ENCODE peak calls at places on chromosomes 1 and 21, in five cellular contexts. S is breast epithelium, Y is IMR-90, T is adrenal gland, N is HCT116. O is an unnamed sample.

GRCh38 chr1:147389532-147390184 is 147.2 kb downstream of the CHD1L start:
- DNase-seq in Y (peak), T (no peak), N (peak), S (no peak), O (peak)

GRCh38 chr1:72845342-72845741 is 563.0 kb upstream of the NEGR1 start:
- DNase-seq in Y (no peak), N (no peak), T (no peak), S (no peak), O (no peak)

GRCh38 chr1:100575406-100575805 is 37.5 kb downstream of the GPR88 start:
- DNase-seq in S (no peak), T (no peak), N (no peak), Y (no peak), O (no peak)

GRCh38 chr1:203402609-203403337 is 51.9 kb upstream of the FMOD start:
- DNase-seq in S (no peak), T (no peak), N (no peak), Y (peak), O (peak)

GRCh38 chr1:228459091-228459993 is 27.8 kb upstream of the RNF187 start:
- DNase-seq in S (no peak), T (peak), N (peak), Y (peak), O (no peak)

GRCh38 chr21:32459972-32460371 is 47.5 kb downstream of the EVA1C start:
- DNase-seq in Y (peak), S (no peak), T (no peak), N (no peak), O (no peak)

GRCh38 chr1:245685111-245685810 is 530.5 kb downstream of the KIF26B start:
- DNase-seq in Y (no peak), N (no peak), S (no peak), T (no peak), O (no peak)

GRCh38 chr1:62991152-62991551 is 207.2 kb downstream of the ATG4C start:
- DNase-seq in Y (no peak), N (no peak), T (no peak), S (no peak), O (no peak)

GRCh38 chr1:169089776-169090175 is 16.7 kb upstream of the ATP1B1 start:
- DNase-seq in N (no peak), Y (no peak), T (no peak), S (no peak), O (no peak)

GRCh38 chr1:147111381-147112130 is 60.7 kb downstream of the PRKAB2 start:
- DNase-seq in Y (no peak), S (no peak), T (no peak), N (no peak), O (no peak)

GRCh38 chr1:230854423-230854822 is 13.9 kb downstream of the C1orf198 start:
- DNase-seq in N (no peak), Y (no peak), S (no peak), T (no peak), O (no peak)

GRCh38 chr21:45992311-45993209 is 11.0 kb downstream of the COL6A1 start:
- DNase-seq in N (no peak), Y (no peak), S (peak), T (peak), O (no peak)

GRCh38 chr21:36113647-36114428 is 21.0 kb upstream of the CBR3 start:
- DNase-seq in T (no peak), S (peak), N (no peak), Y (no peak), O (no peak)

GRCh38 chr1:112444269-112444668 is 48.3 kb downstream of the CTTNBP2NL start:
- DNase-seq in T (no peak), Y (peak), N (no peak), S (no peak), O (no peak)

GRCh38 chr1:28173980-28174297 is 2.6 kb downstream of the PTAFR start:
- DNase-seq in S (no peak), T (no peak), Y (peak), N (no peak), O (no peak)

GRCh38 chr1:187928288-187928687 is 1099.5 kb downstream of the PLA2G4A start:
- DNase-seq in T (no peak), Y (peak), N (peak), S (no peak), O (peak)

GRCh38 chr1:114250683-114251572 is 97.3 kb upstream of the SYT6 start:
- DNase-seq in N (no peak), S (no peak), Y (no peak), T (no peak), O (no peak)

DNA sequence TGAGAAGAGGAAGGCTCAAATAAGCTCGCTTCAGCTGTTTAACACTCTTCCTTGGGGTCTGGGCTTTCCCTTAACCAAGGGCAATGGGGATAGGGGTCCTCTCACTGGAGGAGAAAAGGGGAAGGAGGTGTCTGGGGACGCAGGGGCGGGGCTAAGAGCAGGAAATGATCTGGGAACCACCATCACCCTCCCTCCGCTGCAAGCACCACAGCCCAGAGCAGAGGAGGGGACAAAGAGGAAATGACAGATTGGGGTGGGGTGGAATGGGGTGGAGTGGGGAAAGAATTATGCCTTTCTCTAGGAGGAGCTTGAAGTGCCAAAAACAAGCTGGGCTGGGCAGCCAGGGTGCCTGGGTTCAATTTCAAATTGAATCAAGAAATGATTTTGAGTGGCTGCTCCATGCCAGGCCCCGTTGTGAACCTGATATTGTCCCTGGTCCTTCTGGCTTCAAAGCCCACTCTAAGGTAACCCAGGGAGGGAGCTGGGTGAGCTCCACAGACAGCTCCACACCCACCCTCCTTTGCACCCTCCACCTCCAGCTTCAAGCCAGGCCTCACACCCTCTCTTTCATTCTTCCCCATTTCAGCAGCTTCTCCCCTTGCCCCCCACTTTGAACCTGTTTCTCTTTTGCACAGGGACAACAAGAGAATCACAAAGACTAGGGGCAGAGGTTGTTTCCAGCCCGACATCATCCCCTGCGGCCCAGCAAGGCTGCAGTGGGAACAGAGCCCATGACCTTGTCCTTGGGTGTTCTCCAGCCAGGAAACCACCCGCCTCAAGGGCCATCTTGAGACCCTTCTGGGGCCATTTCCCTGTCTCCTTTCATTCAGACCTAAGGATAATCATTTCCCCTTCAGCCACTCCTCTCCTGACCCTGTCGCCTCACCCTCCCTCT is 1.1 kb downstream of the ARHGAP30 start:
- DNase-seq in S (no peak), N (no peak), Y (no peak), T (no peak), O (no peak)
- H3K4me3 ChIP-seq in S (peak), N (no peak), Y (no peak), T (no peak), O (no peak)

GRCh38 chr21:16279658-16280581 is 550.1 kb downstream of the USP25 start:
- DNase-seq in S (no peak), N (no peak), T (peak), Y (peak), O (peak)

GRCh38 chr21:16285646-16286223 is 556.0 kb downstream of the USP25 start:
- DNase-seq in T (no peak), Y (no peak), N (no peak), S (no peak), O (no peak)

GRCh38 chr21:16280731-16281130 is 550.9 kb downstream of the USP25 start:
- DNase-seq in S (no peak), N (no peak), T (no peak), Y (no peak), O (no peak)
- H3K4me3 ChIP-seq in S (peak), N (no peak), T (peak), Y (no peak), O (no peak)

GRCh38 chr1:159828916-159829634 is 2.4 kb downstream of the SLAMF8 start:
- DNase-seq in Y (no peak), T (peak), S (no peak), N (peak), O (no peak)

GRCh38 chr1:159831696-159832225 is 5.1 kb downstream of the SLAMF8 start:
- DNase-seq in Y (no peak), N (no peak), S (no peak), T (no peak), O (no peak)

GRCh38 chr1:159829822-159830455 is 3.3 kb downstream of the SLAMF8 start:
- DNase-seq in T (peak), S (no peak), N (no peak), Y (peak), O (peak)

GRCh38 chr1:159832309-159832708 is 5.6 kb downstream of the SLAMF8 start:
- DNase-seq in Y (no peak), T (no peak), S (no peak), N (no peak), O (no peak)

GRCh38 chr1:159830737-159831136 is 4.1 kb downstream of the SLAMF8 start:
- DNase-seq in S (no peak), N (no peak), Y (no peak), T (no peak), O (no peak)
- H3K4me3 ChIP-seq in S (no peak), N (no peak), Y (no peak), T (no peak), O (no peak)

GRCh38 chr1:87058343-87058649 is 143.9 kb downstream of the HS2ST1 start:
- DNase-seq in N (no peak), T (no peak), S (no peak), Y (peak), O (no peak)
- H3K4me3 ChIP-seq in N (no peak), T (no peak), S (peak), Y (no peak), O (no peak)

GRCh38 chr1:160167056-160167455 is 15.7 kb downstream of the ATP1A4 start:
- DNase-seq in Y (no peak), N (no peak), T (no peak), S (no peak), O (no peak)

GRCh38 chr1:160169553-160170399 is 18.4 kb downstream of the ATP1A4 start:
- DNase-seq in Y (no peak), S (no peak), T (no peak), N (no peak), O (no peak)

GRCh38 chr1:160167580-160167979 is 16.2 kb downstream of the ATP1A4 start:
- DNase-seq in T (no peak), Y (peak), N (no peak), S (no peak), O (no peak)

GRCh38 chr1:160168016-160168415 is 16.6 kb downstream of the ATP1A4 start:
- DNase-seq in T (no peak), Y (no peak), N (no peak), S (no peak), O (no peak)

GRCh38 chr1:160168609-160169369 is 17.4 kb downstream of the ATP1A4 start:
- DNase-seq in T (no peak), Y (no peak), N (no peak), S (no peak), O (no peak)
- H3K4me3 ChIP-seq in T (no peak), Y (no peak), N (no peak), S (no peak), O (no peak)

GRCh38 chr1:222028694-222029093 is 286.8 kb upstream of the DUSP10 start:
- DNase-seq in N (no peak), T (no peak), S (no peak), Y (no peak), O (no peak)
- H3K4me3 ChIP-seq in N (no peak), T (no peak), S (no peak), Y (no peak), O (no peak)

DNA sequence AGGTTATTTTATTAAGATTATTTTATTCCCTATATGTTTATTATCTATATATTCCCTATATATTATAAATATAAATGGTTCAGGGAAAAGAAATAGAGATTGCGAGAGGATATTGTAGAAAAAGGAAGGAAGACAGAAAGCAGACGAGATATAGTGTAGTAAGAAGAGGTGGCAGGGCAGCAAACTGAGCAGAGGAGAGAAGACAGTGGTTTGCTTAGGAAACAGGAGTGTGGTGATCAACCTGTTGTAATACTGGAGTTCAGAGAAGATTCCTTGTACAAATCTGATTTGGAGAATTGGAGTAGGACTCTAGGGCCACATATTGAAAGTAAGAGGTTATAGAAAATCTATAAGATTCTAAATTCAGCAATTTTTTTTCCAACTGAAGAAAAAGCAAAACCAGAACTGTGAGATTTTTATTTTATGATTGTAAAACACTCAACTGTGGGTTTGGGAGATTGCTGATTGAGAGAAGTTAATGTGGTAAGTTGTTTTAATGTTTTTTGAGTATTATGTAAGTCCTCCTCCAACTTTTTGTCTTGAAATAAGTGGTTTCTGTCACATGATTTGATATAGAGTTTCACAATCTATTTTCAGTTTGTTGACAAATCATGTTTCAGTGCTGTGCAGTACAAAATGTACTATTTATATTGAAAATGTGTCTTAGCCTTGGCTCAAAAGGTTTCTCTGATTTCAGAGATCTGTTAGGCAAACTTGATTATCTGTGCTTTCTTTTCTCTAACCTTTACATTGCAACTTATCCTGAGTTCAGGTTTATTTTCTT is 9.6 kb upstream of the AMY2B start:
- DNase-seq in N (no peak), S (no peak), Y (no peak), T (no peak), O (peak)
- H3K4me3 ChIP-seq in N (no peak), S (no peak), Y (no peak), T (no peak), O (no peak)

DNA sequence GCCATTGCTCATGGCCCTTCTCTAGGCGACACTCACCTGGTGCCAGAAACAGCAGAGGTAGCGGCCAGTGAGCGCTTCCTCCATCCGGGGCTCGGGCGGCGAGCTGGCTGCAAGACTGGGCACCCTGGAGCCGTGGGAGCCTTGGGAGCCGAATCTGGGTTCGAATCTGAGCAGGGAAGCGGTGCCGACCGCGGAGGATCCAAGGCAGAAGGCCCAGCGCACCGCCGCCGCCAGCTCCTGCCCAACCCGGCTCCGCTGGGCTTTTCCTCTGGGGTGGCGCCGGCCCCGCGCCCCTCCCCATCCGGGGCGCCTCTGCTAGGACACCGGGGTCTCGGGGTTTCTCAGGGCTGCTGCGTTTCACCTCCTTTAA is 1.7 kb upstream of the PRDM16 start:
- DNase-seq in S (no peak), T (no peak), N (no peak), Y (no peak), O (no peak)
- H3K4me3 ChIP-seq in S (no peak), T (no peak), N (no peak), Y (no peak), O (no peak)

GRCh38 chr1:200040516-200041138 is 13.1 kb downstream of the NR5A2 start:
- DNase-seq in Y (no peak), S (no peak), N (no peak), T (no peak), O (no peak)
- H3K4me3 ChIP-seq in Y (no peak), S (peak), N (no peak), T (no peak), O (no peak)

GRCh38 chr1:89550995-89551394 is 26.4 kb downstream of the LRRC8B start:
- DNase-seq in N (no peak), S (no peak), T (no peak), Y (no peak), O (no peak)

GRCh38 chr1:89548486-89548857 is 23.8 kb downstream of the LRRC8B start:
- DNase-seq in S (no peak), Y (no peak), T (no peak), N (no peak), O (no peak)

GRCh38 chr1:89555550-89555949 is 30.9 kb downstream of the LRRC8B start:
- DNase-seq in T (no peak), S (no peak), Y (no peak), N (no peak), O (no peak)

GRCh38 chr1:89553195-89553584 is 28.6 kb downstream of the LRRC8B start:
- DNase-seq in S (no peak), Y (no peak), N (no peak), T (no peak), O (no peak)

DNA sequence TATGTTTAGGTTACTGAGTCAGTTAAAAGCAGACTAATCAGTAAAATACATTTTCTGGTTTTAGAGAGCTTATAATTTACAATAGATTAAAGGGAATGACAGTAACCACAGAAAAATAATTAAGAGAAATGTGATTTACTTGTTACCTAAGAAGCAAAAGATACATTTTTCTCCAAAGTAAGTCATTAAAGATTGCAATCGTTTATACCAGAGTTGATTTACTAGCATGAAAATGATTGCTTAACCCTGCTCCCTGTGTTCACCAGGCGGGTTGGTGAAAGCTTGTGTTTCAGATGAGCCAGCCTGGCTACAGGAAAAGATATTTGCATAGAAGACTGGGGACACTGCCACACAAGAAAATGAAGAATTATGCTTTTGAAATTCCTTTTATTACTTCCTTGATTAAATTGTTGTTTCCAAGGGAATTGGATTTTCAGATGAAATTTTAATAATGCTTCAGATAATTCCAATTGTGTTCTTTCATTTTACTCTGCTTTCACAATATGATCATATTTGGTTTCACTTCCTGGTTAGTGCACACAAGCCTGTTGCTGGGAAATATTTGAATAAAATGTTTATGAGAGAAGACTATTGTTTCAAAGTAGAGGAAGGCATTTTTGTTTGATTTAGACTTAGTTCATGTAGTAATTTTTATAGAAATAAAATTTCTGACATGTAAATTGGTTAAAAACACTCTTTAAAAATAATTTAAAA is 28.0 kb downstream of the LRRC8B start:
- DNase-seq in Y (no peak), T (no peak), S (no peak), N (no peak), O (no peak)
- H3K4me3 ChIP-seq in Y (no peak), T (no peak), S (peak), N (no peak), O (no peak)